ENCODE peak calls at places on chromosome 12, in nine cellular contexts. One of them, this sample, is unnamed.

GRCh38 chr12:88650715-88651114 is 70.4 kb upstream of the KITLG start:
- DNase-seq in stimulated activated CD4-positive, alpha-beta T cell treated with anti-CD3 and anti-CD28 coated beads, Interleukin-1b, Interleukin-23, amount 100 ng/mL, for 1 hour: no peak
- DNase-seq in amniotic epithelial cell: peak
- DNase-seq in neuronal stem cell: no peak
- DNase-seq in activated T-helper 1 cell treated with anti-CD3 and anti-CD28 coated beads, Interleukin-2, amount 50 U/mL, for 16 hours: no peak
- DNase-seq in nephron progenitor cell: no peak
- DNase-seq in Calu3: no peak
- DNase-seq in NCI-H1092 treated with DMSO at 0.1 percent for 48 hours: no peak
- DNase-seq in amygdala: no peak
- DNase-seq in this sample: no peak

GRCh38 chr12:111178194-111179081 is 190.5 kb downstream of the PHETA1 start:
- DNase-seq in stimulated activated CD4-positive, alpha-beta T cell treated with anti-CD3 and anti-CD28 coated beads, Interleukin-1b, Interleukin-23, amount 100 ng/mL, for 1 hour: no peak
- DNase-seq in amniotic epithelial cell: peak
- DNase-seq in neuronal stem cell: no peak
- DNase-seq in activated T-helper 1 cell treated with anti-CD3 and anti-CD28 coated beads, Interleukin-2, amount 50 U/mL, for 16 hours: no peak
- DNase-seq in nephron progenitor cell: no peak
- DNase-seq in Calu3: no peak
- DNase-seq in NCI-H1092 treated with DMSO at 0.1 percent for 48 hours: no peak
- DNase-seq in amygdala: no peak
- DNase-seq in this sample: no peak

GRCh38 chr12:27652174-27652763 is 44.0 kb upstream of the REP15 start:
- DNase-seq in stimulated activated CD4-positive, alpha-beta T cell treated with anti-CD3 and anti-CD28 coated beads, Interleukin-1b, Interleukin-23, amount 100 ng/mL, for 1 hour: peak
- DNase-seq in amniotic epithelial cell: peak
- DNase-seq in neuronal stem cell: peak
- DNase-seq in activated T-helper 1 cell treated with anti-CD3 and anti-CD28 coated beads, Interleukin-2, amount 50 U/mL, for 16 hours: no peak
- DNase-seq in nephron progenitor cell: peak
- DNase-seq in Calu3: peak
- DNase-seq in NCI-H1092 treated with DMSO at 0.1 percent for 48 hours: peak
- DNase-seq in amygdala: peak
- DNase-seq in this sample: peak

GRCh38 chr12:2813573-2814185 is 1.2 kb downstream of the ITFG2 start:
- DNase-seq in stimulated activated CD4-positive, alpha-beta T cell treated with anti-CD3 and anti-CD28 coated beads, Interleukin-1b, Interleukin-23, amount 100 ng/mL, for 1 hour: no peak
- DNase-seq in amniotic epithelial cell: peak
- DNase-seq in neuronal stem cell: no peak
- DNase-seq in activated T-helper 1 cell treated with anti-CD3 and anti-CD28 coated beads, Interleukin-2, amount 50 U/mL, for 16 hours: no peak
- DNase-seq in nephron progenitor cell: peak
- DNase-seq in Calu3: peak
- DNase-seq in NCI-H1092 treated with DMSO at 0.1 percent for 48 hours: peak
- DNase-seq in amygdala: no peak
- DNase-seq in this sample: no peak

GRCh38 chr12:100593490-100593889 is 20.0 kb downstream of the GAS2L3 start:
- DNase-seq in stimulated activated CD4-positive, alpha-beta T cell treated with anti-CD3 and anti-CD28 coated beads, Interleukin-1b, Interleukin-23, amount 100 ng/mL, for 1 hour: no peak
- DNase-seq in amniotic epithelial cell: no peak
- DNase-seq in neuronal stem cell: no peak
- DNase-seq in activated T-helper 1 cell treated with anti-CD3 and anti-CD28 coated beads, Interleukin-2, amount 50 U/mL, for 16 hours: no peak
- DNase-seq in nephron progenitor cell: no peak
- DNase-seq in Calu3: no peak
- DNase-seq in NCI-H1092 treated with DMSO at 0.1 percent for 48 hours: no peak
- DNase-seq in amygdala: no peak
- DNase-seq in this sample: no peak

GRCh38 chr12:89621511-89621910 is 87.1 kb downstream of the ATP2B1 start:
- DNase-seq in stimulated activated CD4-positive, alpha-beta T cell treated with anti-CD3 and anti-CD28 coated beads, Interleukin-1b, Interleukin-23, amount 100 ng/mL, for 1 hour: no peak
- DNase-seq in amniotic epithelial cell: peak
- DNase-seq in neuronal stem cell: no peak
- DNase-seq in activated T-helper 1 cell treated with anti-CD3 and anti-CD28 coated beads, Interleukin-2, amount 50 U/mL, for 16 hours: no peak
- DNase-seq in nephron progenitor cell: no peak
- DNase-seq in Calu3: no peak
- DNase-seq in NCI-H1092 treated with DMSO at 0.1 percent for 48 hours: no peak
- DNase-seq in amygdala: no peak
- DNase-seq in this sample: no peak

GRCh38 chr12:1083888-1084262 is 92.9 kb downstream of the ERC1 start:
- DNase-seq in stimulated activated CD4-positive, alpha-beta T cell treated with anti-CD3 and anti-CD28 coated beads, Interleukin-1b, Interleukin-23, amount 100 ng/mL, for 1 hour: no peak
- DNase-seq in amniotic epithelial cell: peak
- DNase-seq in neuronal stem cell: no peak
- DNase-seq in activated T-helper 1 cell treated with anti-CD3 and anti-CD28 coated beads, Interleukin-2, amount 50 U/mL, for 16 hours: no peak
- DNase-seq in nephron progenitor cell: no peak
- DNase-seq in Calu3: no peak
- DNase-seq in NCI-H1092 treated with DMSO at 0.1 percent for 48 hours: peak
- DNase-seq in amygdala: no peak
- DNase-seq in this sample: peak

GRCh38 chr12:121334513-121335343 is 17.5 kb downstream of the ANAPC5 start:
- DNase-seq in stimulated activated CD4-positive, alpha-beta T cell treated with anti-CD3 and anti-CD28 coated beads, Interleukin-1b, Interleukin-23, amount 100 ng/mL, for 1 hour: no peak
- DNase-seq in amniotic epithelial cell: peak
- DNase-seq in neuronal stem cell: peak
- DNase-seq in activated T-helper 1 cell treated with anti-CD3 and anti-CD28 coated beads, Interleukin-2, amount 50 U/mL, for 16 hours: no peak
- DNase-seq in nephron progenitor cell: peak
- DNase-seq in Calu3: peak
- DNase-seq in NCI-H1092 treated with DMSO at 0.1 percent for 48 hours: peak
- DNase-seq in amygdala: no peak
- DNase-seq in this sample: no peak

GRCh38 chr12:25550186-25550585 is 2.9 kb downstream of the LMNTD1 start:
- DNase-seq in stimulated activated CD4-positive, alpha-beta T cell treated with anti-CD3 and anti-CD28 coated beads, Interleukin-1b, Interleukin-23, amount 100 ng/mL, for 1 hour: no peak
- DNase-seq in amniotic epithelial cell: peak
- DNase-seq in neuronal stem cell: no peak
- DNase-seq in activated T-helper 1 cell treated with anti-CD3 and anti-CD28 coated beads, Interleukin-2, amount 50 U/mL, for 16 hours: no peak
- DNase-seq in nephron progenitor cell: no peak
- DNase-seq in Calu3: no peak
- DNase-seq in NCI-H1092 treated with DMSO at 0.1 percent for 48 hours: no peak
- DNase-seq in amygdala: no peak
- DNase-seq in this sample: no peak

GRCh38 chr12:43293396-43293795 is 258.6 kb downstream of the ADAMTS20 start:
- DNase-seq in stimulated activated CD4-positive, alpha-beta T cell treated with anti-CD3 and anti-CD28 coated beads, Interleukin-1b, Interleukin-23, amount 100 ng/mL, for 1 hour: no peak
- DNase-seq in amniotic epithelial cell: no peak
- DNase-seq in neuronal stem cell: no peak
- DNase-seq in activated T-helper 1 cell treated with anti-CD3 and anti-CD28 coated beads, Interleukin-2, amount 50 U/mL, for 16 hours: no peak
- DNase-seq in nephron progenitor cell: no peak
- DNase-seq in Calu3: no peak
- DNase-seq in NCI-H1092 treated with DMSO at 0.1 percent for 48 hours: no peak
- DNase-seq in amygdala: no peak
- DNase-seq in this sample: no peak

GRCh38 chr12:41011939-41012338 is 176.2 kb upstream of the PDZRN4 start:
- DNase-seq in stimulated activated CD4-positive, alpha-beta T cell treated with anti-CD3 and anti-CD28 coated beads, Interleukin-1b, Interleukin-23, amount 100 ng/mL, for 1 hour: no peak
- DNase-seq in amniotic epithelial cell: peak
- DNase-seq in neuronal stem cell: no peak
- DNase-seq in activated T-helper 1 cell treated with anti-CD3 and anti-CD28 coated beads, Interleukin-2, amount 50 U/mL, for 16 hours: no peak
- DNase-seq in nephron progenitor cell: no peak
- DNase-seq in Calu3: no peak
- DNase-seq in NCI-H1092 treated with DMSO at 0.1 percent for 48 hours: no peak
- DNase-seq in amygdala: no peak
- DNase-seq in this sample: no peak

GRCh38 chr12:79415754-79416435 is 274.9 kb downstream of the PAWR start:
- DNase-seq in stimulated activated CD4-positive, alpha-beta T cell treated with anti-CD3 and anti-CD28 coated beads, Interleukin-1b, Interleukin-23, amount 100 ng/mL, for 1 hour: no peak
- DNase-seq in amniotic epithelial cell: peak
- DNase-seq in neuronal stem cell: no peak
- DNase-seq in activated T-helper 1 cell treated with anti-CD3 and anti-CD28 coated beads, Interleukin-2, amount 50 U/mL, for 16 hours: no peak
- DNase-seq in nephron progenitor cell: no peak
- DNase-seq in Calu3: peak
- DNase-seq in NCI-H1092 treated with DMSO at 0.1 percent for 48 hours: no peak
- DNase-seq in amygdala: no peak
- DNase-seq in this sample: no peak

GRCh38 chr12:91636721-91637120 is 454.1 kb upstream of the DCN start:
- DNase-seq in stimulated activated CD4-positive, alpha-beta T cell treated with anti-CD3 and anti-CD28 coated beads, Interleukin-1b, Interleukin-23, amount 100 ng/mL, for 1 hour: no peak
- DNase-seq in amniotic epithelial cell: no peak
- DNase-seq in neuronal stem cell: no peak
- DNase-seq in activated T-helper 1 cell treated with anti-CD3 and anti-CD28 coated beads, Interleukin-2, amount 50 U/mL, for 16 hours: no peak
- DNase-seq in nephron progenitor cell: no peak
- DNase-seq in Calu3: no peak
- DNase-seq in NCI-H1092 treated with DMSO at 0.1 percent for 48 hours: no peak
- DNase-seq in amygdala: no peak
- DNase-seq in this sample: no peak

GRCh38 chr12:122094735-122095561 is 16.4 kb downstream of the MLXIP start:
- DNase-seq in stimulated activated CD4-positive, alpha-beta T cell treated with anti-CD3 and anti-CD28 coated beads, Interleukin-1b, Interleukin-23, amount 100 ng/mL, for 1 hour: no peak
- DNase-seq in amniotic epithelial cell: peak
- DNase-seq in neuronal stem cell: no peak
- DNase-seq in activated T-helper 1 cell treated with anti-CD3 and anti-CD28 coated beads, Interleukin-2, amount 50 U/mL, for 16 hours: no peak
- DNase-seq in nephron progenitor cell: no peak
- DNase-seq in Calu3: no peak
- DNase-seq in NCI-H1092 treated with DMSO at 0.1 percent for 48 hours: no peak
- DNase-seq in amygdala: no peak
- DNase-seq in this sample: no peak

GRCh38 chr12:44317651-44318126 is 481.8 kb downstream of the TMEM117 start:
- DNase-seq in stimulated activated CD4-positive, alpha-beta T cell treated with anti-CD3 and anti-CD28 coated beads, Interleukin-1b, Interleukin-23, amount 100 ng/mL, for 1 hour: no peak
- DNase-seq in amniotic epithelial cell: peak
- DNase-seq in neuronal stem cell: peak
- DNase-seq in activated T-helper 1 cell treated with anti-CD3 and anti-CD28 coated beads, Interleukin-2, amount 50 U/mL, for 16 hours: no peak
- DNase-seq in nephron progenitor cell: peak
- DNase-seq in Calu3: peak
- DNase-seq in NCI-H1092 treated with DMSO at 0.1 percent for 48 hours: peak
- DNase-seq in amygdala: no peak
- DNase-seq in this sample: no peak

GRCh38 chr12:47604474-47604873 is 101.4 kb downstream of the RPAP3 start:
- DNase-seq in stimulated activated CD4-positive, alpha-beta T cell treated with anti-CD3 and anti-CD28 coated beads, Interleukin-1b, Interleukin-23, amount 100 ng/mL, for 1 hour: no peak
- DNase-seq in amniotic epithelial cell: peak
- DNase-seq in neuronal stem cell: no peak
- DNase-seq in activated T-helper 1 cell treated with anti-CD3 and anti-CD28 coated beads, Interleukin-2, amount 50 U/mL, for 16 hours: no peak
- DNase-seq in nephron progenitor cell: no peak
- DNase-seq in Calu3: no peak
- DNase-seq in NCI-H1092 treated with DMSO at 0.1 percent for 48 hours: no peak
- DNase-seq in amygdala: no peak
- DNase-seq in this sample: no peak

GRCh38 chr12:1456885-1457284 is 137.5 kb downstream of the FBXL14 start:
- DNase-seq in stimulated activated CD4-positive, alpha-beta T cell treated with anti-CD3 and anti-CD28 coated beads, Interleukin-1b, Interleukin-23, amount 100 ng/mL, for 1 hour: no peak
- DNase-seq in amniotic epithelial cell: no peak
- DNase-seq in neuronal stem cell: no peak
- DNase-seq in activated T-helper 1 cell treated with anti-CD3 and anti-CD28 coated beads, Interleukin-2, amount 50 U/mL, for 16 hours: no peak
- DNase-seq in nephron progenitor cell: no peak
- DNase-seq in Calu3: no peak
- DNase-seq in NCI-H1092 treated with DMSO at 0.1 percent for 48 hours: no peak
- DNase-seq in amygdala: no peak
- DNase-seq in this sample: no peak

GRCh38 chr12:109736552-109737108 is 23.0 kb downstream of the FAM222A start:
- DNase-seq in stimulated activated CD4-positive, alpha-beta T cell treated with anti-CD3 and anti-CD28 coated beads, Interleukin-1b, Interleukin-23, amount 100 ng/mL, for 1 hour: no peak
- DNase-seq in amniotic epithelial cell: peak
- DNase-seq in neuronal stem cell: peak
- DNase-seq in activated T-helper 1 cell treated with anti-CD3 and anti-CD28 coated beads, Interleukin-2, amount 50 U/mL, for 16 hours: no peak
- DNase-seq in nephron progenitor cell: peak
- DNase-seq in Calu3: peak
- DNase-seq in NCI-H1092 treated with DMSO at 0.1 percent for 48 hours: no peak
- DNase-seq in amygdala: no peak
- DNase-seq in this sample: peak

GRCh38 chr12:64194333-64195149 is 27.6 kb downstream of the KICS2 start:
- DNase-seq in stimulated activated CD4-positive, alpha-beta T cell treated with anti-CD3 and anti-CD28 coated beads, Interleukin-1b, Interleukin-23, amount 100 ng/mL, for 1 hour: no peak
- DNase-seq in amniotic epithelial cell: peak
- DNase-seq in neuronal stem cell: no peak
- DNase-seq in activated T-helper 1 cell treated with anti-CD3 and anti-CD28 coated beads, Interleukin-2, amount 50 U/mL, for 16 hours: no peak
- DNase-seq in nephron progenitor cell: no peak
- DNase-seq in Calu3: no peak
- DNase-seq in NCI-H1092 treated with DMSO at 0.1 percent for 48 hours: no peak
- DNase-seq in amygdala: no peak
- DNase-seq in this sample: no peak

GRCh38 chr12:1881301-1881700 is 37.2 kb downstream of the CACNA2D4 start:
- DNase-seq in stimulated activated CD4-positive, alpha-beta T cell treated with anti-CD3 and anti-CD28 coated beads, Interleukin-1b, Interleukin-23, amount 100 ng/mL, for 1 hour: no peak
- DNase-seq in amniotic epithelial cell: no peak
- DNase-seq in neuronal stem cell: no peak
- DNase-seq in activated T-helper 1 cell treated with anti-CD3 and anti-CD28 coated beads, Interleukin-2, amount 50 U/mL, for 16 hours: no peak
- DNase-seq in nephron progenitor cell: no peak
- DNase-seq in Calu3: no peak
- DNase-seq in NCI-H1092 treated with DMSO at 0.1 percent for 48 hours: no peak
- DNase-seq in amygdala: no peak
- DNase-seq in this sample: no peak

GRCh38 chr12:50192908-50193307 is 25.7 kb upstream of the CERS5 start:
- DNase-seq in stimulated activated CD4-positive, alpha-beta T cell treated with anti-CD3 and anti-CD28 coated beads, Interleukin-1b, Interleukin-23, amount 100 ng/mL, for 1 hour: no peak
- DNase-seq in amniotic epithelial cell: peak
- DNase-seq in neuronal stem cell: no peak
- DNase-seq in activated T-helper 1 cell treated with anti-CD3 and anti-CD28 coated beads, Interleukin-2, amount 50 U/mL, for 16 hours: no peak
- DNase-seq in nephron progenitor cell: no peak
- DNase-seq in Calu3: no peak
- DNase-seq in NCI-H1092 treated with DMSO at 0.1 percent for 48 hours: no peak
- DNase-seq in amygdala: no peak
- DNase-seq in this sample: no peak